ENCODE peak calls at places on chromosomes 13 and 19, in eight cellular contexts. One of them, this sample, is unnamed. For H3K4me1, the result is how much of the 10 kb centered on the place peaks cover.

GRCh38 chr19:55703790-55704215 is 28.8 kb downstream of the EPN1 start:
- DNase-seq in GM23338: peak
- DNase-seq in MM.1S: no peak
- DNase-seq in neural progenitor cell: peak
- DNase-seq in hepatocyte: no peak
- DNase-seq in HCT116: peak
- DNase-seq in PC-3: no peak
- DNase-seq in SK-N-SH: peak
- DNase-seq in this sample: peak

GRCh38 chr19:18785179-18786124 is 5.7 kb downstream of the COMP start:
- DNase-seq in GM23338: peak
- DNase-seq in MM.1S: peak
- DNase-seq in PC-3: peak
- DNase-seq in hepatocyte: peak
- DNase-seq in HCT116: peak
- DNase-seq in neural progenitor cell: peak
- DNase-seq in SK-N-SH: peak
- DNase-seq in this sample: peak

GRCh38 chr13:90302113-90302512 is 1045.4 kb upstream of the MIR17HG start:
- DNase-seq in GM23338: no peak
- DNase-seq in neural progenitor cell: no peak
- DNase-seq in HCT116: no peak
- DNase-seq in MM.1S: no peak
- DNase-seq in SK-N-SH: no peak
- DNase-seq in hepatocyte: no peak
- DNase-seq in PC-3: no peak
- DNase-seq in this sample: no peak

GRCh38 chr19:13053238-13053637 is 49.4 kb downstream of the LYL1 start:
- DNase-seq in SK-N-SH: no peak
- DNase-seq in hepatocyte: no peak
- DNase-seq in GM23338: no peak
- DNase-seq in HCT116: no peak
- DNase-seq in MM.1S: no peak
- DNase-seq in PC-3: no peak
- DNase-seq in neural progenitor cell: no peak
- DNase-seq in this sample: no peak

GRCh38 chr19:3149526-3150505 is 14.0 kb downstream of the GNA15 start:
- DNase-seq in MM.1S: no peak
- DNase-seq in GM23338: peak
- DNase-seq in SK-N-SH: no peak
- DNase-seq in neural progenitor cell: peak
- DNase-seq in HCT116: no peak
- DNase-seq in hepatocyte: no peak
- DNase-seq in PC-3: no peak
- DNase-seq in this sample: no peak

GRCh38 chr13:109778102-109778542 is 8.3 kb downstream of the IRS2 start:
- DNase-seq in hepatocyte: peak
- DNase-seq in HCT116: no peak
- DNase-seq in SK-N-SH: no peak
- DNase-seq in PC-3: peak
- DNase-seq in neural progenitor cell: peak
- DNase-seq in MM.1S: peak
- DNase-seq in GM23338: no peak
- DNase-seq in this sample: no peak

GRCh38 chr19:46972301-46972700 is 47.3 kb upstream of the NPAS1 start:
- DNase-seq in HCT116: no peak
- DNase-seq in GM23338: no peak
- DNase-seq in neural progenitor cell: no peak
- DNase-seq in PC-3: no peak
- DNase-seq in SK-N-SH: no peak
- DNase-seq in hepatocyte: no peak
- DNase-seq in MM.1S: no peak
- DNase-seq in this sample: no peak

GRCh38 chr13:47251771-47252170 is 354.9 kb upstream of the HTR2A start:
- DNase-seq in neural progenitor cell: no peak
- DNase-seq in hepatocyte: no peak
- DNase-seq in HCT116: no peak
- DNase-seq in MM.1S: no peak
- DNase-seq in PC-3: no peak
- DNase-seq in GM23338: no peak
- DNase-seq in SK-N-SH: no peak
- DNase-seq in this sample: no peak

GRCh38 chr13:39215971-39216370 is 177.7 kb downstream of the NHLRC3 start:
- DNase-seq in neural progenitor cell: no peak
- DNase-seq in MM.1S: no peak
- DNase-seq in SK-N-SH: no peak
- DNase-seq in hepatocyte: no peak
- DNase-seq in HCT116: no peak
- DNase-seq in PC-3: no peak
- DNase-seq in GM23338: no peak
- DNase-seq in this sample: no peak

GRCh38 chr13:70623260-70623659 is 515.0 kb upstream of the KLHL1 start:
- DNase-seq in neural progenitor cell: peak
- DNase-seq in GM23338: no peak
- DNase-seq in MM.1S: no peak
- DNase-seq in SK-N-SH: peak
- DNase-seq in PC-3: peak
- DNase-seq in hepatocyte: peak
- DNase-seq in HCT116: no peak
- DNase-seq in this sample: peak

GRCh38 chr13:49540552-49540951 is 44.8 kb downstream of the PHF11 start:
- DNase-seq in hepatocyte: no peak
- DNase-seq in neural progenitor cell: peak
- DNase-seq in SK-N-SH: no peak
- DNase-seq in PC-3: peak
- DNase-seq in HCT116: no peak
- DNase-seq in GM23338: no peak
- DNase-seq in MM.1S: peak
- DNase-seq in this sample: peak

GRCh38 chr19:38686530-38686888 is 39.1 kb downstream of the ACTN4 start:
- DNase-seq in PC-3: no peak
- DNase-seq in SK-N-SH: no peak
- DNase-seq in GM23338: no peak
- DNase-seq in MM.1S: no peak
- DNase-seq in neural progenitor cell: no peak
- DNase-seq in HCT116: no peak
- DNase-seq in hepatocyte: no peak
- DNase-seq in this sample: no peak

GRCh38 chr19:21321996-21322395 is 7.2 kb downstream of the ZNF708 start:
- DNase-seq in neural progenitor cell: no peak
- DNase-seq in SK-N-SH: no peak
- DNase-seq in hepatocyte: no peak
- DNase-seq in PC-3: no peak
- DNase-seq in GM23338: no peak
- DNase-seq in HCT116: no peak
- DNase-seq in MM.1S: no peak
- DNase-seq in this sample: no peak

GRCh38 chr13:21933001-21933400 is 262.1 kb downstream of the FGF9 start:
- DNase-seq in GM23338: no peak
- DNase-seq in PC-3: no peak
- DNase-seq in MM.1S: no peak
- DNase-seq in HCT116: no peak
- DNase-seq in neural progenitor cell: no peak
- DNase-seq in SK-N-SH: no peak
- DNase-seq in hepatocyte: no peak
- DNase-seq in this sample: no peak

GRCh38 chr13:38046049-38046376 is 176.4 kb upstream of the TRPC4 start:
- DNase-seq in SK-N-SH: no peak
- DNase-seq in hepatocyte: no peak
- DNase-seq in MM.1S: no peak
- DNase-seq in neural progenitor cell: no peak
- DNase-seq in PC-3: no peak
- DNase-seq in GM23338: no peak
- DNase-seq in HCT116: no peak
- DNase-seq in this sample: no peak

GRCh38 chr13:38042771-38043170 is 173.2 kb upstream of the TRPC4 start:
- DNase-seq in PC-3: no peak
- DNase-seq in GM23338: no peak
- DNase-seq in MM.1S: no peak
- DNase-seq in SK-N-SH: no peak
- DNase-seq in hepatocyte: no peak
- DNase-seq in HCT116: no peak
- DNase-seq in neural progenitor cell: no peak
- DNase-seq in this sample: no peak

GRCh38 chr13:38044067-38044466 is 174.5 kb upstream of the TRPC4 start:
- DNase-seq in hepatocyte: no peak
- DNase-seq in PC-3: no peak
- DNase-seq in SK-N-SH: no peak
- DNase-seq in MM.1S: no peak
- DNase-seq in neural progenitor cell: no peak
- DNase-seq in GM23338: no peak
- DNase-seq in HCT116: no peak
- DNase-seq in this sample: no peak

GRCh38 chr13:38045278-38046048 is 175.9 kb upstream of the TRPC4 start:
- DNase-seq in PC-3: peak
- DNase-seq in SK-N-SH: peak
- DNase-seq in neural progenitor cell: peak
- DNase-seq in MM.1S: peak
- DNase-seq in hepatocyte: peak
- DNase-seq in HCT116: no peak
- DNase-seq in GM23338: peak
- DNase-seq in this sample: peak
- TF ChIP-seq EZH2phosphoT487 in PC-3: no peak
- TF ChIP-seq EZH2phosphoT487 in SK-N-SH: no peak
- TF ChIP-seq EZH2phosphoT487 in neural progenitor cell: no peak
- TF ChIP-seq EZH2phosphoT487 in MM.1S: no peak
- TF ChIP-seq EZH2phosphoT487 in hepatocyte: no peak
- TF ChIP-seq EZH2phosphoT487 in HCT116: no peak
- TF ChIP-seq EZH2phosphoT487 in GM23338: no peak
- TF ChIP-seq EZH2phosphoT487 in this sample: no peak

GRCh38 chr13:91922969-91923592 is 524.7 kb downstream of the GPC5 start:
- DNase-seq in hepatocyte: peak
- DNase-seq in SK-N-SH: peak
- DNase-seq in MM.1S: no peak
- DNase-seq in HCT116: no peak
- DNase-seq in GM23338: peak
- DNase-seq in neural progenitor cell: peak
- DNase-seq in PC-3: no peak
- DNase-seq in this sample: peak
- TF ChIP-seq CTCF in hepatocyte: no peak
- TF ChIP-seq CTCF in SK-N-SH: peak
- TF ChIP-seq CTCF in MM.1S: no peak
- TF ChIP-seq CTCF in HCT116: no peak
- TF ChIP-seq CTCF in GM23338: peak
- TF ChIP-seq CTCF in neural progenitor cell: peak
- TF ChIP-seq CTCF in PC-3: no peak
- TF ChIP-seq CTCF in this sample: no peak

GRCh38 chr13:50587839-50588373 is 255.6 kb downstream of the DLEU7 start:
- DNase-seq in MM.1S: no peak
- DNase-seq in HCT116: no peak
- DNase-seq in PC-3: no peak
- DNase-seq in hepatocyte: no peak
- DNase-seq in neural progenitor cell: no peak
- DNase-seq in GM23338: no peak
- DNase-seq in SK-N-SH: no peak
- DNase-seq in this sample: no peak

GRCh38 chr13:50589139-50589538 is 254.4 kb downstream of the DLEU7 start:
- DNase-seq in MM.1S: no peak
- DNase-seq in GM23338: no peak
- DNase-seq in neural progenitor cell: no peak
- DNase-seq in SK-N-SH: peak
- DNase-seq in PC-3: peak
- DNase-seq in hepatocyte: peak
- DNase-seq in HCT116: no peak
- DNase-seq in this sample: no peak

GRCh38 chr13:50588736-50589135 is 254.8 kb downstream of the DLEU7 start:
- DNase-seq in PC-3: no peak
- DNase-seq in SK-N-SH: no peak
- DNase-seq in hepatocyte: no peak
- DNase-seq in MM.1S: no peak
- DNase-seq in HCT116: no peak
- DNase-seq in GM23338: no peak
- DNase-seq in neural progenitor cell: no peak
- DNase-seq in this sample: no peak

GRCh38 chr13:50587122-50587521 is 256.4 kb downstream of the DLEU7 start:
- DNase-seq in SK-N-SH: no peak
- DNase-seq in PC-3: no peak
- DNase-seq in hepatocyte: no peak
- DNase-seq in MM.1S: no peak
- DNase-seq in HCT116: no peak
- DNase-seq in neural progenitor cell: no peak
- DNase-seq in GM23338: no peak
- DNase-seq in this sample: peak

DNA sequence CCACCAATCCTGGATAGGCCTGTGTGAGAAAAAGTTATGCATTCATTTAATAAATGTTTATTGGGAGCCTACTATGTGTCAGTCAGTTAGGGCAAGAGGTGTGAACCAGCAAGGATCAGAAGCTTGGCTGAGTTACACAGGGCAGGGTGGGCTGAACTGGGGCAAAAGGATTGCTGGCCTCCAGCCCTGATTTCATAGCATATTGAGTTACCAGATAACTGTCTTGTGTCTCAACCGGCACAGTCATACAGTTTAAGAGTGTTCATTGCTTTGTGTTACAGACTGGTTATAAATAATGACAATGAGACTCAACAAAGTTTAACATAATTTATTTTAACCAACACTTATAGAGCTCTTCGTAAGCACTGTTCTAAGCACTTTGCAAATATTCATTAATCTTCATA is 253.8 kb downstream of the DLEU7 start:
- DNase-seq in HCT116: no peak
- DNase-seq in GM23338: no peak
- DNase-seq in PC-3: peak
- DNase-seq in SK-N-SH: no peak
- DNase-seq in MM.1S: no peak
- DNase-seq in neural progenitor cell: no peak
- DNase-seq in hepatocyte: peak
- DNase-seq in this sample: no peak
- H3K4me1 ChIP-seq in HCT116: under half
- H3K4me1 ChIP-seq in GM23338: under half
- H3K4me1 ChIP-seq in PC-3: under half
- H3K4me1 ChIP-seq in SK-N-SH: under half
- H3K4me1 ChIP-seq in MM.1S: under half
- H3K4me1 ChIP-seq in neural progenitor cell: under half
- H3K4me1 ChIP-seq in hepatocyte: under half
- H3K4me1 ChIP-seq in this sample: half or more

GRCh38 chr19:50332014-50332263 is 2.8 kb upstream of the KCNC3 start:
- DNase-seq in MM.1S: no peak
- DNase-seq in SK-N-SH: no peak
- DNase-seq in GM23338: no peak
- DNase-seq in neural progenitor cell: no peak
- DNase-seq in hepatocyte: no peak
- DNase-seq in HCT116: no peak
- DNase-seq in PC-3: no peak
- DNase-seq in this sample: no peak

GRCh38 chr19:50333235-50333736 is 4.1 kb upstream of the KCNC3 start:
- DNase-seq in neural progenitor cell: peak
- DNase-seq in GM23338: peak
- DNase-seq in PC-3: peak
- DNase-seq in hepatocyte: peak
- DNase-seq in MM.1S: peak
- DNase-seq in SK-N-SH: peak
- DNase-seq in HCT116: peak
- DNase-seq in this sample: peak

GRCh38 chr19:50334741-50335421 is 5.7 kb upstream of the KCNC3 start:
- DNase-seq in MM.1S: no peak
- DNase-seq in SK-N-SH: no peak
- DNase-seq in hepatocyte: no peak
- DNase-seq in PC-3: no peak
- DNase-seq in GM23338: no peak
- DNase-seq in neural progenitor cell: no peak
- DNase-seq in HCT116: no peak
- DNase-seq in this sample: no peak

GRCh38 chr19:50332264-50333038 is 3.3 kb upstream of the KCNC3 start:
- DNase-seq in hepatocyte: peak
- DNase-seq in HCT116: no peak
- DNase-seq in MM.1S: no peak
- DNase-seq in neural progenitor cell: peak
- DNase-seq in GM23338: peak
- DNase-seq in SK-N-SH: no peak
- DNase-seq in PC-3: peak
- DNase-seq in this sample: no peak

GRCh38 chr19:50333737-50334617 is 4.8 kb upstream of the KCNC3 start:
- DNase-seq in PC-3: peak
- DNase-seq in GM23338: peak
- DNase-seq in neural progenitor cell: peak
- DNase-seq in SK-N-SH: peak
- DNase-seq in MM.1S: no peak
- DNase-seq in hepatocyte: peak
- DNase-seq in HCT116: no peak
- DNase-seq in this sample: peak
- TF ChIP-seq EZH2phosphoT487 in PC-3: no peak
- TF ChIP-seq EZH2phosphoT487 in GM23338: no peak
- TF ChIP-seq EZH2phosphoT487 in neural progenitor cell: no peak
- TF ChIP-seq EZH2phosphoT487 in SK-N-SH: no peak
- TF ChIP-seq EZH2phosphoT487 in MM.1S: no peak
- TF ChIP-seq EZH2phosphoT487 in hepatocyte: no peak
- TF ChIP-seq EZH2phosphoT487 in HCT116: no peak
- TF ChIP-seq EZH2phosphoT487 in this sample: no peak